ENCODE peak calls at places on chromosomes 3 and 15, in ten cellular contexts. One of them, this sample, is unnamed.

GRCh38 chr15:90221251-90221900 is 12.4 kb downstream of the CIB1 start:
- DNase-seq in GM23248: peak
- DNase-seq in adrenal gland: peak
- DNase-seq in H1: peak
- DNase-seq in HCT116: no peak
- DNase-seq in lung: peak
- DNase-seq in fibroblast of mammary gland: peak
- DNase-seq in GM12865: peak
- DNase-seq in Karpas-422: peak
- DNase-seq in uterus: peak
- DNase-seq in this sample: peak

GRCh38 chr15:57218826-57219576 is 157.3 kb upstream of the CGNL1 start:
- DNase-seq in H1: no peak
- DNase-seq in lung: no peak
- DNase-seq in HCT116: no peak
- DNase-seq in uterus: no peak
- DNase-seq in adrenal gland: no peak
- DNase-seq in fibroblast of mammary gland: peak
- DNase-seq in GM12865: peak
- DNase-seq in GM23248: peak
- DNase-seq in Karpas-422: peak
- DNase-seq in this sample: no peak

GRCh38 chr3:5126586-5126985 is 4.5 kb downstream of the ARL8B start:
- DNase-seq in HCT116: no peak
- DNase-seq in GM12865: no peak
- DNase-seq in lung: no peak
- DNase-seq in adrenal gland: no peak
- DNase-seq in GM23248: peak
- DNase-seq in fibroblast of mammary gland: peak
- DNase-seq in Karpas-422: no peak
- DNase-seq in uterus: no peak
- DNase-seq in H1: no peak
- DNase-seq in this sample: no peak

GRCh38 chr15:85897818-85898717 is 103.3 kb upstream of the KLHL25 start:
- DNase-seq in Karpas-422: no peak
- DNase-seq in GM23248: no peak
- DNase-seq in adrenal gland: no peak
- DNase-seq in fibroblast of mammary gland: no peak
- DNase-seq in GM12865: no peak
- DNase-seq in uterus: no peak
- DNase-seq in H1: peak
- DNase-seq in lung: no peak
- DNase-seq in HCT116: no peak
- DNase-seq in this sample: no peak

GRCh38 chr3:40753956-40754355 is 229.2 kb downstream of the ZNF621 start:
- DNase-seq in lung: no peak
- DNase-seq in GM23248: no peak
- DNase-seq in uterus: no peak
- DNase-seq in adrenal gland: no peak
- DNase-seq in HCT116: no peak
- DNase-seq in H1: no peak
- DNase-seq in fibroblast of mammary gland: no peak
- DNase-seq in Karpas-422: no peak
- DNase-seq in GM12865: no peak
- DNase-seq in this sample: no peak

GRCh38 chr3:109729111-109729510 is 391.8 kb upstream of the DPPA4 start:
- DNase-seq in adrenal gland: no peak
- DNase-seq in Karpas-422: no peak
- DNase-seq in lung: no peak
- DNase-seq in GM12865: no peak
- DNase-seq in fibroblast of mammary gland: peak
- DNase-seq in H1: no peak
- DNase-seq in HCT116: no peak
- DNase-seq in uterus: no peak
- DNase-seq in GM23248: no peak
- DNase-seq in this sample: no peak

GRCh38 chr15:76341366-76342045 is 4.9 kb downstream of the ISL2 start:
- DNase-seq in lung: no peak
- DNase-seq in Karpas-422: no peak
- DNase-seq in HCT116: no peak
- DNase-seq in GM23248: no peak
- DNase-seq in GM12865: no peak
- DNase-seq in uterus: no peak
- DNase-seq in H1: peak
- DNase-seq in fibroblast of mammary gland: no peak
- DNase-seq in adrenal gland: no peak
- DNase-seq in this sample: no peak

GRCh38 chr3:127304121-127304744 is 16.4 kb upstream of the PRR20G start:
- DNase-seq in HCT116: peak
- DNase-seq in fibroblast of mammary gland: no peak
- DNase-seq in GM23248: no peak
- DNase-seq in lung: peak
- DNase-seq in adrenal gland: no peak
- DNase-seq in GM12865: no peak
- DNase-seq in uterus: no peak
- DNase-seq in H1: no peak
- DNase-seq in Karpas-422: peak
- DNase-seq in this sample: peak

GRCh38 chr3:22257252-22257651 is 506.2 kb upstream of the ZNF385D start:
- DNase-seq in H1: no peak
- DNase-seq in GM12865: no peak
- DNase-seq in fibroblast of mammary gland: no peak
- DNase-seq in adrenal gland: no peak
- DNase-seq in uterus: no peak
- DNase-seq in Karpas-422: no peak
- DNase-seq in lung: no peak
- DNase-seq in HCT116: no peak
- DNase-seq in GM23248: no peak
- DNase-seq in this sample: no peak

GRCh38 chr3:134473868-134474546 is 11.8 kb downstream of the ANAPC13 start:
- DNase-seq in fibroblast of mammary gland: peak
- DNase-seq in adrenal gland: peak
- DNase-seq in GM12865: peak
- DNase-seq in lung: peak
- DNase-seq in H1: peak
- DNase-seq in uterus: peak
- DNase-seq in HCT116: peak
- DNase-seq in GM23248: peak
- DNase-seq in Karpas-422: peak
- DNase-seq in this sample: peak

GRCh38 chr15:33656090-33656670 is 312.1 kb upstream of the CHRM5 start:
- DNase-seq in H1: no peak
- DNase-seq in GM12865: peak
- DNase-seq in HCT116: no peak
- DNase-seq in uterus: no peak
- DNase-seq in fibroblast of mammary gland: no peak
- DNase-seq in Karpas-422: peak
- DNase-seq in adrenal gland: no peak
- DNase-seq in GM23248: peak
- DNase-seq in lung: no peak
- DNase-seq in this sample: no peak

GRCh38 chr3:33062814-33063346 is 34.1 kb downstream of the GLB1 start:
- DNase-seq in uterus: no peak
- DNase-seq in adrenal gland: no peak
- DNase-seq in GM12865: no peak
- DNase-seq in GM23248: no peak
- DNase-seq in fibroblast of mammary gland: peak
- DNase-seq in Karpas-422: no peak
- DNase-seq in H1: no peak
- DNase-seq in lung: no peak
- DNase-seq in HCT116: no peak
- DNase-seq in this sample: no peak

DNA sequence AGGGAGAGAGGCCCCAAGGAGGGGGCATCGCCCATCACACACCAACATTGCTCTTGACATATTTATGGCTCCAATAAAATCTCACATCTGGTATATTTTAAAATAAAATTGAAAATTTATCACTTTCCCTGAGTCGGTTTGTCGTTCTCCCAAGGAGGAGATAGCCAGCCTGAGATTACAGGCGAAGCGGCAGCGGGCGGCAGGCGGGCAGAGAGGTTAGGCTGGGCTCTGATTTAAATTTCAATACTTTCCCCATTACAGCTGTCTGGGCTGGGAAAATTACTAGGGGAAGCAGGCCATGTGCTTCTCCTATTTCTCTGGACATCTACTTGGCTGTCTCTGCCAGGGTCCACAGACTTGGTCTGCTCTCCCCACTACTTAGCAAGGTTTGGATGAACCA is 98.7 kb downstream of the LINGO1 start:
- DNase-seq in lung: no peak
- DNase-seq in Karpas-422: no peak
- DNase-seq in GM12865: no peak
- DNase-seq in HCT116: no peak
- DNase-seq in uterus: no peak
- DNase-seq in H1: no peak
- DNase-seq in fibroblast of mammary gland: no peak
- DNase-seq in GM23248: no peak
- DNase-seq in adrenal gland: no peak
- DNase-seq in this sample: no peak
- H3K4me3 ChIP-seq in lung: no peak
- H3K4me3 ChIP-seq in Karpas-422: no peak
- H3K4me3 ChIP-seq in GM12865: no peak
- H3K4me3 ChIP-seq in HCT116: no peak
- H3K4me3 ChIP-seq in uterus: no peak
- H3K4me3 ChIP-seq in H1: no peak
- H3K4me3 ChIP-seq in fibroblast of mammary gland: no peak
- H3K4me3 ChIP-seq in GM23248: no peak
- H3K4me3 ChIP-seq in adrenal gland: no peak
- H3K4me3 ChIP-seq in this sample: no peak

GRCh38 chr3:65979731-65980130 is 59.0 kb downstream of the MAGI1 start:
- DNase-seq in GM23248: peak
- DNase-seq in fibroblast of mammary gland: peak
- DNase-seq in HCT116: no peak
- DNase-seq in lung: no peak
- DNase-seq in adrenal gland: peak
- DNase-seq in uterus: no peak
- DNase-seq in Karpas-422: no peak
- DNase-seq in GM12865: no peak
- DNase-seq in H1: no peak
- DNase-seq in this sample: no peak
- H3K4me3 ChIP-seq in GM23248: peak
- H3K4me3 ChIP-seq in fibroblast of mammary gland: no peak
- H3K4me3 ChIP-seq in HCT116: no peak
- H3K4me3 ChIP-seq in lung: no peak
- H3K4me3 ChIP-seq in adrenal gland: no peak
- H3K4me3 ChIP-seq in uterus: no peak
- H3K4me3 ChIP-seq in Karpas-422: no peak
- H3K4me3 ChIP-seq in GM12865: no peak
- H3K4me3 ChIP-seq in H1: no peak
- H3K4me3 ChIP-seq in this sample: no peak

DNA sequence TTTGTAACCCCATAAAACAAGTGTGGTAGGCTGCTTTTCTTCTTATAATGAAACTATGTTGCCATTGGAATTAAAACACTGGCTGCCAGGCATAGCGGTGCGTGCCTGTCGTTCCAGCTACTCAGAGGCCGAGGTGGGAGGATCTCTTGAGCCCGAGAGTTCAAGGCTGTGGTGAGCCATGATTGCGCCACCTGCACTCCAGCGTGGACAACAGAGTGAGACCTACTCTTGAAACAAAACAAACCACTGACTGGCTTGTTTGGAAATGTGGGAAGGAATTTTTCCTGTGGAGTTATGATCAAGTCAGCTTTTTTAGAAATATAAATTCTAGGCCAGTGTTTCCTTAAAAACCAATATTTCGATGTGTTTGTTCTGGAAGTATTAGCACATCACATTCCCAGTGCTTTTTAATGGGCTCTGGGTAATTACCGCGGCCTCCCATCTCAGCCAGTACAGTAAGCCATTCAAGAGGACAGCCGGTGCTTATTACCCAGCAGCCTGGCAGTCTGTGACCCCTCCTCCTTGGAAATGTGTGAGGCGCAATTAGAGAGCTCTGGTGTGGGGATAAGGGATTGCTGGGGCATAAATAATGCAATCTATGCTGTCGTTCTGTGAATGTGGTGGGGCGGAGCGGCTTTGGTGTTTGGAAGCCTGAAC is 58.3 kb upstream of the TRAK1 start:
- DNase-seq in lung: peak
- DNase-seq in H1: no peak
- DNase-seq in fibroblast of mammary gland: peak
- DNase-seq in GM12865: no peak
- DNase-seq in HCT116: no peak
- DNase-seq in Karpas-422: no peak
- DNase-seq in uterus: peak
- DNase-seq in adrenal gland: peak
- DNase-seq in GM23248: peak
- DNase-seq in this sample: no peak
- H3K4me3 ChIP-seq in lung: no peak
- H3K4me3 ChIP-seq in H1: no peak
- H3K4me3 ChIP-seq in fibroblast of mammary gland: no peak
- H3K4me3 ChIP-seq in GM12865: no peak
- H3K4me3 ChIP-seq in HCT116: no peak
- H3K4me3 ChIP-seq in Karpas-422: no peak
- H3K4me3 ChIP-seq in uterus: no peak
- H3K4me3 ChIP-seq in adrenal gland: no peak
- H3K4me3 ChIP-seq in GM23248: peak
- H3K4me3 ChIP-seq in this sample: no peak

GRCh38 chr3:152183473-152183872 is 85.3 kb upstream of the MBNL1 start:
- DNase-seq in uterus: peak
- DNase-seq in Karpas-422: peak
- DNase-seq in GM12865: peak
- DNase-seq in fibroblast of mammary gland: peak
- DNase-seq in lung: no peak
- DNase-seq in H1: peak
- DNase-seq in GM23248: no peak
- DNase-seq in HCT116: peak
- DNase-seq in adrenal gland: peak
- DNase-seq in this sample: no peak

GRCh38 chr3:152190636-152191183 is 78.0 kb upstream of the MBNL1 start:
- DNase-seq in fibroblast of mammary gland: no peak
- DNase-seq in lung: no peak
- DNase-seq in adrenal gland: no peak
- DNase-seq in HCT116: no peak
- DNase-seq in GM12865: no peak
- DNase-seq in uterus: no peak
- DNase-seq in GM23248: no peak
- DNase-seq in H1: no peak
- DNase-seq in Karpas-422: no peak
- DNase-seq in this sample: no peak

GRCh38 chr3:152185941-152186630 is 82.6 kb upstream of the MBNL1 start:
- DNase-seq in GM12865: no peak
- DNase-seq in Karpas-422: no peak
- DNase-seq in H1: no peak
- DNase-seq in HCT116: no peak
- DNase-seq in uterus: no peak
- DNase-seq in fibroblast of mammary gland: peak
- DNase-seq in GM23248: peak
- DNase-seq in lung: no peak
- DNase-seq in adrenal gland: no peak
- DNase-seq in this sample: no peak

DNA sequence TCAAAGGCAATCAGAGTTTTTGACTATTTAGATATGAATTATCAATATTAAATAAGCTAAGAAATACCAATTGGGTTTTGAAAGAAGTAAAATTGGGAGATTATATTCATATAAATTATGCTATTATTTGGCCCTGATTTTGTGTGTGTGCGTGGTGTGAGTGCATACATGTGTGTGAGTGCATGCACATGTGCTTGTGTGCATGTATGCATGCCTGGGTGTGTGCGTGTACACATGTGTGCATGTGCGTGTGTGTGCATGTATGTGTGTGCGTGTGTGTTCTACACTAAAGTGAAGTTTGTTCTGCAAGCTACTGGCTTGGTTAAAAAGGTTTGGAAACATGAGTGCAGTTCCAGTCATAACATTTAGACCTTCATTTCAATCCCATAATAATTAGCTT is 83.4 kb upstream of the MBNL1 start:
- DNase-seq in lung: no peak
- DNase-seq in H1: no peak
- DNase-seq in uterus: no peak
- DNase-seq in Karpas-422: no peak
- DNase-seq in HCT116: no peak
- DNase-seq in adrenal gland: no peak
- DNase-seq in fibroblast of mammary gland: no peak
- DNase-seq in GM12865: no peak
- DNase-seq in GM23248: no peak
- DNase-seq in this sample: no peak
- H3K4me3 ChIP-seq in lung: no peak
- H3K4me3 ChIP-seq in H1: no peak
- H3K4me3 ChIP-seq in uterus: no peak
- H3K4me3 ChIP-seq in Karpas-422: no peak
- H3K4me3 ChIP-seq in HCT116: no peak
- H3K4me3 ChIP-seq in adrenal gland: no peak
- H3K4me3 ChIP-seq in fibroblast of mammary gland: no peak
- H3K4me3 ChIP-seq in GM12865: no peak
- H3K4me3 ChIP-seq in GM23248: no peak
- H3K4me3 ChIP-seq in this sample: no peak